ENCODE peak calls at places on chromosomes 7 and 10, in ten cellular contexts. E, V, J, X, S, F, P, A, C and D are unnamed samples.

GRCh38 chr10:52232561-52233350 is 81.3 kb upstream of the DKK1 start:
- DNase-seq in E (peak), V (no peak), J (no peak), X (no peak), S (no peak), F (no peak), P (no peak), A (peak), C (peak), D (no peak)

GRCh38 chr10:127923646-127924045 is 16.7 kb downstream of the PTPRE start:
- DNase-seq in E (no peak), V (no peak), J (no peak), X (no peak), S (no peak), F (no peak), P (no peak), A (no peak), C (no peak), D (no peak)

GRCh38 chr7:121049028-121049791 is 60.7 kb downstream of the CPED1 start:
- DNase-seq in E (no peak), V (no peak), J (no peak), X (no peak), S (no peak), F (no peak), P (no peak), A (no peak), C (no peak), D (no peak)

GRCh38 chr7:3083350-3083749 is 39.7 kb upstream of the CARD11 start:
- DNase-seq in E (peak), V (no peak), J (no peak), X (no peak), S (no peak), F (no peak), P (no peak), A (no peak), C (no peak), D (no peak)

GRCh38 chr7:14085901-14086300 is 96.4 kb upstream of the ETV1 start:
- DNase-seq in E (peak), V (no peak), J (no peak), X (no peak), S (no peak), F (no peak), P (no peak), A (no peak), C (no peak), D (no peak)

GRCh38 chr10:22229756-22230330 is 12.0 kb upstream of the EBLN1 start:
- DNase-seq in E (peak), V (no peak), J (no peak), X (no peak), S (no peak), F (no peak), P (no peak), A (no peak), C (no peak), D (no peak)

GRCh38 chr10:86364551-86365345 is 1.8 kb downstream of the GRID1 start:
- DNase-seq in E (no peak), V (no peak), J (peak), X (peak), S (no peak), F (peak), P (no peak), A (no peak), C (no peak), D (no peak)

GRCh38 chr10:46234026-46234425 is 52.8 kb upstream of the ANTXRL start:
- DNase-seq in E (no peak), V (no peak), J (peak), X (no peak), S (peak), F (no peak), P (no peak), A (no peak), C (no peak), D (no peak)

GRCh38 chr10:111481271-111482073 is 404.6 kb downstream of the ADRA2A start:
- DNase-seq in E (no peak), V (no peak), J (no peak), X (no peak), S (no peak), F (no peak), P (no peak), A (no peak), C (no peak), D (no peak)

GRCh38 chr7:5421626-5422323 is 1.9 kb downstream of the TNRC18 start:
- DNase-seq in E (peak), V (peak), J (peak), X (peak), S (peak), F (peak), P (no peak), A (no peak), C (peak), D (no peak)

GRCh38 chr10:79156334-79157274 is 87.8 kb downstream of the ZMIZ1 start:
- DNase-seq in E (no peak), V (no peak), J (no peak), X (no peak), S (no peak), F (no peak), P (no peak), A (no peak), C (no peak), D (no peak)

GRCh38 chr7:1320616-1321289 is 88.1 kb downstream of the UNCX start:
- DNase-seq in E (no peak), V (no peak), J (no peak), X (no peak), S (no peak), F (no peak), P (no peak), A (no peak), C (no peak), D (no peak)

GRCh38 chr10:31789555-31789954 is 139.1 kb downstream of the ARHGAP12 start:
- DNase-seq in E (no peak), V (no peak), J (no peak), X (no peak), S (no peak), F (no peak), P (no peak), A (no peak), C (no peak), D (no peak)

GRCh38 chr10:132458595-132459251 is 61.7 kb downstream of the PWWP2B start:
- DNase-seq in E (peak), V (peak), J (peak), X (peak), S (peak), F (peak), P (no peak), A (peak), C (peak), D (peak)

GRCh38 chr7:151248191-151249033 is at the start of gene SMARCD3:
- DNase-seq in E (peak), V (peak), J (peak), X (peak), S (peak), F (peak), P (no peak), A (no peak), C (peak), D (no peak)

GRCh38 chr10:125159486-125159931 is 854 bp downstream of the CTBP2 start:
- DNase-seq in E (no peak), V (peak), J (peak), X (peak), S (peak), F (no peak), P (no peak), A (peak), C (no peak), D (no peak)

GRCh38 chr10:37741831-37742230 is 115.6 kb downstream of the ZNF248 start:
- DNase-seq in E (no peak), V (no peak), J (no peak), X (no peak), S (no peak), F (no peak), P (no peak), A (no peak), C (no peak), D (no peak)

GRCh38 chr7:19558527-19558926 is 150.3 kb downstream of the POLR1F start:
- DNase-seq in E (peak), V (no peak), J (no peak), X (no peak), S (no peak), F (no peak), P (no peak), A (no peak), C (no peak), D (no peak)

GRCh38 chr7:45884136-45884535 is 4.2 kb upstream of the IGFBP1 start:
- DNase-seq in E (no peak), V (no peak), J (no peak), X (no peak), S (no peak), F (no peak), P (no peak), A (no peak), C (no peak), D (no peak)

GRCh38 chr10:79184141-79184625 is 115.4 kb downstream of the ZMIZ1 start:
- DNase-seq in E (peak), V (peak), J (no peak), X (no peak), S (no peak), F (no peak), P (no peak), A (no peak), C (no peak), D (no peak)

GRCh38 chr7:129298268-129298893 is 73.6 kb downstream of the AHCYL2 start:
- DNase-seq in E (peak), V (peak), J (no peak), X (peak), S (peak), F (no peak), P (peak), A (peak), C (peak), D (peak)

GRCh38 chr10:118594392-118595063 is 920 bp downstream of the PRLHR start:
- DNase-seq in E (peak), V (peak), J (no peak), X (peak), S (peak), F (peak), P (no peak), A (no peak), C (no peak), D (peak)

GRCh38 chr7:78924581-78924980 is 528.9 kb downstream of the MAGI2 start:
- DNase-seq in E (peak), V (peak), J (no peak), X (no peak), S (no peak), F (no peak), P (peak), A (no peak), C (no peak), D (no peak)

GRCh38 chr10:119489572-119490326 is 52.8 kb downstream of the RGS10 start:
- DNase-seq in E (peak), V (peak), J (no peak), X (peak), S (peak), F (no peak), P (no peak), A (peak), C (peak), D (peak)

GRCh38 chr7:48182736-48183369 is 11.6 kb downstream of the ABCA13 start:
- DNase-seq in E (peak), V (no peak), J (no peak), X (no peak), S (no peak), F (no peak), P (no peak), A (no peak), C (no peak), D (no peak)

GRCh38 chr10:84820121-84820520 is 491.7 kb downstream of the CCSER2 start:
- DNase-seq in E (peak), V (no peak), J (no peak), X (no peak), S (no peak), F (no peak), P (no peak), A (no peak), C (no peak), D (no peak)
- TF ChIP-seq CTCF in E (peak), V (peak), J (peak), X (no peak), S (no peak), F (peak), P (no peak), A (peak), C (no peak), D (no peak)

GRCh38 chr10:123675811-123676210 is 9.7 kb downstream of the GPR26 start:
- DNase-seq in E (no peak), V (no peak), J (peak), X (no peak), S (no peak), F (no peak), P (no peak), A (no peak), C (no peak), D (no peak)

GRCh38 chr10:123677556-123677955 is 11.4 kb downstream of the GPR26 start:
- DNase-seq in E (no peak), V (no peak), J (no peak), X (no peak), S (no peak), F (no peak), P (no peak), A (no peak), C (no peak), D (no peak)

GRCh38 chr10:123681285-123681684 is 15.1 kb downstream of the GPR26 start:
- DNase-seq in E (no peak), V (no peak), J (no peak), X (no peak), S (no peak), F (no peak), P (no peak), A (no peak), C (no peak), D (no peak)

GRCh38 chr10:123674741-123675140 is 8.6 kb downstream of the GPR26 start:
- DNase-seq in E (no peak), V (no peak), J (no peak), X (no peak), S (no peak), F (no peak), P (no peak), A (no peak), C (no peak), D (no peak)

GRCh38 chr10:123678376-123678775 is 12.2 kb downstream of the GPR26 start:
- DNase-seq in E (no peak), V (no peak), J (no peak), X (no peak), S (no peak), F (no peak), P (no peak), A (no peak), C (no peak), D (no peak)
- TF ChIP-seq CTCF in E (no peak), V (no peak), J (no peak), X (no peak), S (no peak), F (no peak), P (no peak), A (no peak), C (no peak), D (no peak)

DNA sequence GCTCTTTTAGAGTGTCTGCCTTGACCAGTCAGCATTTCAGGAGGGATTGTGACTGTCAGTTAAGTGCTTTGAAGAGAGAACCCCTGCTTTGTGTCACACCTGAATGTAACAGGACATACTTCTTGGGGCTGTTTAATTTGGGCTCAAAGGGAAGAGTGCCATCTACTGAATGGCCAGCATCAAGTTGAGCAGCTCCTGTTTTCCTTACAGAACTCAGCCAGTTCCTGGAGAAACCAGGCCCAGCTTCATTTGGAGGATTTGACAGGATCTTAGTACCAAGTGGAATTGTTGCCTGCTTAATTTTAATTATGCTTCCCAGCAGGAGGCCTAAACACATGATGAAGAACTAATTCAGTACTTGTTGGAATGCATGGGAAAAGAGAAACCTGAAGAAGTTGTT is 8.3 kb downstream of the ADD3 start:
- DNase-seq in E (peak), V (peak), J (no peak), X (no peak), S (no peak), F (no peak), P (no peak), A (no peak), C (no peak), D (no peak)
- TF ChIP-seq CTCF in E (peak), V (peak), J (peak), X (no peak), S (peak), F (peak), P (peak), A (peak), C (peak), D (no peak)

GRCh38 chr10:27240891-27241639 is 468 bp upstream of the ACBD5 start:
- DNase-seq in E (peak), V (peak), J (peak), X (peak), S (no peak), F (no peak), P (no peak), A (peak), C (peak), D (peak)

GRCh38 chr10:27242473-27242950 is 1.9 kb upstream of the ACBD5 start:
- DNase-seq in E (no peak), V (no peak), J (no peak), X (no peak), S (no peak), F (no peak), P (no peak), A (no peak), C (no peak), D (no peak)

GRCh38 chr10:27242951-27243551 is 2.5 kb upstream of the ACBD5 start:
- DNase-seq in E (peak), V (peak), J (no peak), X (peak), S (peak), F (no peak), P (peak), A (peak), C (peak), D (peak)

GRCh38 chr10:27240212-27240890 is at the start of gene ACBD5:
- DNase-seq in E (peak), V (peak), J (peak), X (peak), S (peak), F (peak), P (peak), A (peak), C (peak), D (peak)

GRCh38 chr10:27241640-27242472 is 1.3 kb upstream of the ACBD5 start:
- DNase-seq in E (peak), V (peak), J (peak), X (peak), S (peak), F (peak), P (peak), A (peak), C (peak), D (peak)
- TF ChIP-seq CTCF in E (peak), V (peak), J (peak), X (peak), S (peak), F (peak), P (peak), A (peak), C (peak), D (peak)

DNA sequence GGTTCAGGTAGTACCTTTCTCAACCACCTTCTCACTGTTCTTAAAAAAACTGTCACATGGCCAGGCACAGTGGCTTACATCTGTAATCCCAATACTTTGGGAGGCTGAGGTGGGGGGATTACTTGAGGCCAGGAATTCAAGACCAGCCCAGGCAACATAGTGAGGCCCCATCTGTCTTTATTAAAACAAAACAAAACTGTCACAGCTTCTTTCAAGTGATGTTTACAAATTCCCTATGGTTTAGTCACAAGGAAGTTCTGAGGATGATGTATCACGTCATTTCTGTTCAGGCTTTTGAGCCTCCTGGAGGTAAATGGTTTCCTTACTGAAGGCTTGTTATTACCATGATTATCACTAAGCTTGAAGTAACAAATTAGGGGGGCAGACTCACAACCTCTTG is 186.2 kb downstream of the CFTR start:
- DNase-seq in E (peak), V (no peak), J (no peak), X (no peak), S (no peak), F (no peak), P (no peak), A (no peak), C (no peak), D (no peak)
- TF ChIP-seq CTCF in E (no peak), V (no peak), J (no peak), X (no peak), S (no peak), F (no peak), P (no peak), A (no peak), C (no peak), D (no peak)